ENCODE peak calls at places on chromosomes 1 and 21, in nine cellular contexts. One of them, this sample, is unnamed.

GRCh38 chr1:35717911-35718476 is 690 bp downstream of the C1orf216 start:
- DNase-seq in CD4-positive, alpha-beta T cell: no peak
- DNase-seq in GM12878: no peak
- DNase-seq in RWPE1: peak
- DNase-seq in PC-9: no peak
- DNase-seq in fibroblast of lung: peak
- DNase-seq in upper lobe of right lung: no peak
- DNase-seq in Panc1: no peak
- DNase-seq in right cardiac atrium: peak
- DNase-seq in this sample: peak

GRCh38 chr1:81126989-81127571 is 673.7 kb upstream of the ADGRL2 start:
- DNase-seq in Panc1: no peak
- DNase-seq in right cardiac atrium: no peak
- DNase-seq in fibroblast of lung: no peak
- DNase-seq in CD4-positive, alpha-beta T cell: no peak
- DNase-seq in upper lobe of right lung: no peak
- DNase-seq in PC-9: no peak
- DNase-seq in GM12878: no peak
- DNase-seq in RWPE1: no peak
- DNase-seq in this sample: no peak

GRCh38 chr1:111988377-111988742 is 1.1 kb downstream of the KCND3 start:
- DNase-seq in GM12878: no peak
- DNase-seq in RWPE1: no peak
- DNase-seq in Panc1: no peak
- DNase-seq in fibroblast of lung: no peak
- DNase-seq in CD4-positive, alpha-beta T cell: no peak
- DNase-seq in upper lobe of right lung: no peak
- DNase-seq in right cardiac atrium: no peak
- DNase-seq in PC-9: no peak
- DNase-seq in this sample: no peak

GRCh38 chr1:100358210-100358609 is 5.9 kb downstream of the CDC14A start:
- DNase-seq in GM12878: no peak
- DNase-seq in RWPE1: no peak
- DNase-seq in fibroblast of lung: peak
- DNase-seq in CD4-positive, alpha-beta T cell: no peak
- DNase-seq in PC-9: no peak
- DNase-seq in upper lobe of right lung: no peak
- DNase-seq in Panc1: no peak
- DNase-seq in right cardiac atrium: no peak
- DNase-seq in this sample: no peak

GRCh38 chr1:60762176-60762575 is 320.2 kb upstream of the NFIA start:
- DNase-seq in RWPE1: no peak
- DNase-seq in fibroblast of lung: peak
- DNase-seq in upper lobe of right lung: no peak
- DNase-seq in GM12878: no peak
- DNase-seq in Panc1: no peak
- DNase-seq in right cardiac atrium: no peak
- DNase-seq in CD4-positive, alpha-beta T cell: no peak
- DNase-seq in PC-9: no peak
- DNase-seq in this sample: no peak

GRCh38 chr1:27592600-27593340 is 11.2 kb downstream of the AHDC1 start:
- DNase-seq in Panc1: no peak
- DNase-seq in PC-9: no peak
- DNase-seq in upper lobe of right lung: no peak
- DNase-seq in right cardiac atrium: no peak
- DNase-seq in CD4-positive, alpha-beta T cell: no peak
- DNase-seq in fibroblast of lung: no peak
- DNase-seq in RWPE1: no peak
- DNase-seq in GM12878: no peak
- DNase-seq in this sample: no peak

GRCh38 chr21:26169061-26169610 is 1.4 kb downstream of the APP start:
- DNase-seq in upper lobe of right lung: no peak
- DNase-seq in Panc1: no peak
- DNase-seq in RWPE1: peak
- DNase-seq in right cardiac atrium: peak
- DNase-seq in GM12878: peak
- DNase-seq in PC-9: no peak
- DNase-seq in CD4-positive, alpha-beta T cell: peak
- DNase-seq in fibroblast of lung: peak
- DNase-seq in this sample: peak

GRCh38 chr1:40848530-40849189 is 13.5 kb downstream of the CITED4 start:
- DNase-seq in CD4-positive, alpha-beta T cell: no peak
- DNase-seq in Panc1: no peak
- DNase-seq in RWPE1: peak
- DNase-seq in upper lobe of right lung: peak
- DNase-seq in right cardiac atrium: peak
- DNase-seq in fibroblast of lung: peak
- DNase-seq in GM12878: no peak
- DNase-seq in PC-9: peak
- DNase-seq in this sample: no peak

DNA sequence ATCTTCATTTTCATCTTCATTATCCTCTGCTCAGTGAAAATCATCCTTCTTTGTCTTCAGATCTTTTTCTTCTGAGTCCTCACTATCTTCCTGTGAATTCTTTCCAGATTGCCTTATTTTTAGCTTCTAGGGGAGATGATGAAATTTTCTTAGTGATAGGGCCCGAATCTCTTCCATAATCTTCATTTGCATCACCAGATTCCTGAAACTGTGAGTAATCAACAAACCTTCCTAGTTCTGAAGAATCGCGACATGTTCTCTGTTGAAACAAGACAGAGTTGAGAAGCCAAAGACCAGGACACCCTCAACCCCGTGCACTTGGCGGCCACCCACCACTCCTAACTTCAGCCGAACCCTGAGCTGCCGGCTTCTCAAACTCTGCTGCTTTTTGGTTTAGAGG is 92.8 kb upstream of the CDC42BPA start:
- DNase-seq in upper lobe of right lung: no peak
- DNase-seq in right cardiac atrium: no peak
- DNase-seq in GM12878: no peak
- DNase-seq in RWPE1: no peak
- DNase-seq in fibroblast of lung: no peak
- DNase-seq in Panc1: no peak
- DNase-seq in CD4-positive, alpha-beta T cell: no peak
- DNase-seq in PC-9: no peak
- DNase-seq in this sample: no peak
- H3K27ac ChIP-seq in upper lobe of right lung: no peak
- H3K27ac ChIP-seq in right cardiac atrium: no peak
- H3K27ac ChIP-seq in GM12878: no peak
- H3K27ac ChIP-seq in RWPE1: no peak
- H3K27ac ChIP-seq in fibroblast of lung: no peak
- H3K27ac ChIP-seq in Panc1: no peak
- H3K27ac ChIP-seq in CD4-positive, alpha-beta T cell: no peak
- H3K27ac ChIP-seq in PC-9: no peak
- H3K27ac ChIP-seq in this sample: no peak

DNA sequence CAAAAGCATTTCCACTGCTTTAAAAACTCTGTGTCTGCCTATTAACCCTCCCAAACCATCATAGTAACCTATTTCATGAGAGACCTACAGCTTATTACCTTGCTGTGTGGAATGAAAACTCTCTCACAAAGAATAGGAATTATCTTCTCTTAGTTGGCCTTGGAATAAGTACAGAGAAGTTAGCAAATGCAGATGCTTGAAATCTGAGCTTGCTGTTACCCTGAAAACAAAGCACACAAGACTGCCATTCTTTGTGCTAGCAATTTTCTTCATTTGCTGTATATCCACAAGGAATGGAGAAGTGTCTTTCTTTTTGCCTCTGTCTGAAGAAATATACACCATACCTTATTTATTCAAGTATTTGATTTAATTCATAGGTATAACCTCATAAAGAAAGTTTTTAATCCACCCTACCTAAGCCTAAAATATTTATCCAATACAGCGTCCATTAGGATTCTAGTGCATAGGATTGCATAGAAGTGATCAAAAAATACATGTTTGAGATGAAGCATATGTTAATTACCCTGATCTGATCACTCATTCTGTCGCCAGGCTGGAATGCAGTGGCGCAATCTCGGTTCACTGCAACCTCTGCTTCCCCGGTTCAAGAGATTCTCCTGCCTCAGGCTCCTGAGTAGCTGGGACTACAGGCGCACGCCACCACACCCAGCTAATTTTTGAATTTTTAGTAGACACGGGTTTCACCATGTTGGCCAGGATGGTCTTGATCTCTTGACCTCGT is 451.1 kb downstream of the LTN1 start:
- DNase-seq in GM12878: no peak
- DNase-seq in CD4-positive, alpha-beta T cell: no peak
- DNase-seq in PC-9: no peak
- DNase-seq in upper lobe of right lung: no peak
- DNase-seq in fibroblast of lung: peak
- DNase-seq in Panc1: no peak
- DNase-seq in RWPE1: no peak
- DNase-seq in right cardiac atrium: no peak
- DNase-seq in this sample: no peak
- H3K27ac ChIP-seq in GM12878: no peak
- H3K27ac ChIP-seq in CD4-positive, alpha-beta T cell: no peak
- H3K27ac ChIP-seq in PC-9: no peak
- H3K27ac ChIP-seq in upper lobe of right lung: no peak
- H3K27ac ChIP-seq in fibroblast of lung: peak
- H3K27ac ChIP-seq in Panc1: no peak
- H3K27ac ChIP-seq in RWPE1: no peak
- H3K27ac ChIP-seq in right cardiac atrium: no peak
- H3K27ac ChIP-seq in this sample: no peak

GRCh38 chr1:22496536-22497160 is 45.0 kb downstream of the ZBTB40 start:
- DNase-seq in Panc1: no peak
- DNase-seq in right cardiac atrium: no peak
- DNase-seq in RWPE1: no peak
- DNase-seq in PC-9: no peak
- DNase-seq in CD4-positive, alpha-beta T cell: no peak
- DNase-seq in fibroblast of lung: no peak
- DNase-seq in GM12878: no peak
- DNase-seq in upper lobe of right lung: no peak
- DNase-seq in this sample: no peak

GRCh38 chr1:22500476-22500875 is 48.8 kb downstream of the ZBTB40 start:
- DNase-seq in fibroblast of lung: peak
- DNase-seq in PC-9: no peak
- DNase-seq in right cardiac atrium: peak
- DNase-seq in CD4-positive, alpha-beta T cell: no peak
- DNase-seq in RWPE1: peak
- DNase-seq in GM12878: no peak
- DNase-seq in upper lobe of right lung: peak
- DNase-seq in Panc1: no peak
- DNase-seq in this sample: peak

GRCh38 chr1:22502167-22502566 is 50.5 kb downstream of the ZBTB40 start:
- DNase-seq in CD4-positive, alpha-beta T cell: no peak
- DNase-seq in upper lobe of right lung: no peak
- DNase-seq in GM12878: no peak
- DNase-seq in PC-9: no peak
- DNase-seq in fibroblast of lung: no peak
- DNase-seq in RWPE1: no peak
- DNase-seq in right cardiac atrium: no peak
- DNase-seq in Panc1: no peak
- DNase-seq in this sample: no peak

GRCh38 chr1:22503721-22504410 is 52.2 kb downstream of the ZBTB40 start:
- DNase-seq in fibroblast of lung: peak
- DNase-seq in GM12878: no peak
- DNase-seq in upper lobe of right lung: no peak
- DNase-seq in right cardiac atrium: no peak
- DNase-seq in RWPE1: no peak
- DNase-seq in PC-9: no peak
- DNase-seq in CD4-positive, alpha-beta T cell: no peak
- DNase-seq in Panc1: no peak
- DNase-seq in this sample: no peak

DNA sequence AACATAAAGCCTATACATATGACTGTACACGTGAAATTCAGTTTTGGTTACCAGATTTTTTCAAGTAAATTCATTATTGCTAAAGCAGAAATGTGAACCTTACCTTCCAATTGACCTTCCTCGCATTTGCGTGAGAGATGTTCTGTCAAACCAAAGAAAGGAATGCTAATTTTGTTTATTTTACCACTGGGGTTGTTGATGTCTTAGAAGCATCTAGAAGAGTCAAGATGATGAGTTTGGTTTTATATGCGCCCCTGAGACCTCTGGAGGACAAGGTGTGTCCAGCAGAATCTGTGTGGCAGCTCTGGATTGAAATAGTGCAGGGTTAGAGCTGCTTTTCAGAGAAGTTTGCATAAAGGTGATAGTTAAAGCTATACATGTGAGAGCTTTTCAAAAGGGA is 48.4 kb downstream of the ZBTB40 start:
- DNase-seq in upper lobe of right lung: no peak
- DNase-seq in fibroblast of lung: no peak
- DNase-seq in Panc1: no peak
- DNase-seq in GM12878: no peak
- DNase-seq in RWPE1: no peak
- DNase-seq in PC-9: no peak
- DNase-seq in right cardiac atrium: no peak
- DNase-seq in CD4-positive, alpha-beta T cell: no peak
- DNase-seq in this sample: no peak
- H3K27ac ChIP-seq in upper lobe of right lung: no peak
- H3K27ac ChIP-seq in fibroblast of lung: no peak
- H3K27ac ChIP-seq in Panc1: no peak
- H3K27ac ChIP-seq in GM12878: no peak
- H3K27ac ChIP-seq in RWPE1: no peak
- H3K27ac ChIP-seq in PC-9: no peak
- H3K27ac ChIP-seq in right cardiac atrium: no peak
- H3K27ac ChIP-seq in CD4-positive, alpha-beta T cell: no peak
- H3K27ac ChIP-seq in this sample: peak

GRCh38 chr1:21574464-21575151 is 65.4 kb downstream of the ALPL start:
- DNase-seq in PC-9: no peak
- DNase-seq in RWPE1: no peak
- DNase-seq in fibroblast of lung: no peak
- DNase-seq in Panc1: no peak
- DNase-seq in CD4-positive, alpha-beta T cell: no peak
- DNase-seq in right cardiac atrium: peak
- DNase-seq in upper lobe of right lung: no peak
- DNase-seq in GM12878: no peak
- DNase-seq in this sample: peak

GRCh38 chr1:21573971-21574458 is 64.8 kb downstream of the ALPL start:
- DNase-seq in upper lobe of right lung: peak
- DNase-seq in fibroblast of lung: peak
- DNase-seq in PC-9: peak
- DNase-seq in CD4-positive, alpha-beta T cell: no peak
- DNase-seq in Panc1: no peak
- DNase-seq in RWPE1: peak
- DNase-seq in GM12878: no peak
- DNase-seq in right cardiac atrium: peak
- DNase-seq in this sample: peak

GRCh38 chr1:21572141-21572540 is 62.9 kb downstream of the ALPL start:
- DNase-seq in fibroblast of lung: no peak
- DNase-seq in GM12878: no peak
- DNase-seq in upper lobe of right lung: no peak
- DNase-seq in RWPE1: no peak
- DNase-seq in PC-9: no peak
- DNase-seq in CD4-positive, alpha-beta T cell: no peak
- DNase-seq in Panc1: no peak
- DNase-seq in right cardiac atrium: no peak
- DNase-seq in this sample: no peak

GRCh38 chr1:21572735-21573277 is 63.6 kb downstream of the ALPL start:
- DNase-seq in upper lobe of right lung: no peak
- DNase-seq in Panc1: no peak
- DNase-seq in GM12878: no peak
- DNase-seq in PC-9: no peak
- DNase-seq in right cardiac atrium: no peak
- DNase-seq in RWPE1: no peak
- DNase-seq in CD4-positive, alpha-beta T cell: no peak
- DNase-seq in fibroblast of lung: no peak
- DNase-seq in this sample: no peak

DNA sequence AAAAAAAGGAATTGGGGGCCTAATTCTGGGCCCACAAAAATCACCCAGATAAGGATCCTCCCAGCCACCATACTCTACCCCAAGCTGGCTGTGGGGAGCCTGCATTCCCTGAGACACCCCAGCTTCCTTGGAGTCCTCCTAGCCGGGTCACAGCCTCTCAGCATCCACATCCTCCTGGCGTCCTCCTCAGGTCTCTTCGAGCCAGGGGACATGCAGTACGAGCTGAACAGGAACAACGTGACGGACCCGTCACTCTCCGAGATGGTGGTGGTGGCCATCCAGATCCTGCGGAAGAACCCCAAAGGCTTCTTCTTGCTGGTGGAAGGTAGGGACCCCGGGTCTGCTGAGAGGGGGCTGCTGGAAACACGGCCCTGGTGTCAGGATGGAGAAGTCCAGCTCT is 64.3 kb downstream of the ALPL start:
- DNase-seq in RWPE1: no peak
- DNase-seq in CD4-positive, alpha-beta T cell: no peak
- DNase-seq in PC-9: no peak
- DNase-seq in GM12878: no peak
- DNase-seq in fibroblast of lung: no peak
- DNase-seq in upper lobe of right lung: no peak
- DNase-seq in right cardiac atrium: no peak
- DNase-seq in Panc1: no peak
- DNase-seq in this sample: no peak
- H3K27ac ChIP-seq in RWPE1: no peak
- H3K27ac ChIP-seq in CD4-positive, alpha-beta T cell: no peak
- H3K27ac ChIP-seq in PC-9: no peak
- H3K27ac ChIP-seq in GM12878: no peak
- H3K27ac ChIP-seq in fibroblast of lung: no peak
- H3K27ac ChIP-seq in upper lobe of right lung: no peak
- H3K27ac ChIP-seq in right cardiac atrium: peak
- H3K27ac ChIP-seq in Panc1: no peak
- H3K27ac ChIP-seq in this sample: no peak

This sample was measured in aorta.